ENCODE peak calls at places on chromosomes 7 and 10, in four cellular contexts. I, W, Z and Q are unnamed samples.

GRCh38 chr10:7819126-7819470 is 793 bp downstream of the TAF3 start:
- DNase-seq in I (peak), W (peak), Z (no peak), Q (no peak)

GRCh38 chr7:4882169-4882741 is 1.3 kb downstream of the RADIL start:
- DNase-seq in I (peak), W (peak), Z (peak), Q (peak)

GRCh38 chr7:94957041-94957440 is 49.6 kb downstream of the PPP1R9A start:
- DNase-seq in I (no peak), W (no peak), Z (no peak), Q (no peak)

GRCh38 chr7:100132697-100133137 is 6.0 kb downstream of the MBLAC1 start:
- DNase-seq in I (peak), W (peak), Z (peak), Q (no peak)

GRCh38 chr10:53402594-53402993 is 630.0 kb upstream of the MBL2 start:
- DNase-seq in I (no peak), W (no peak), Z (no peak), Q (no peak)

GRCh38 chr10:31886885-31887284 is 41.7 kb downstream of the ARHGAP12 start:
- DNase-seq in I (no peak), W (no peak), Z (no peak), Q (no peak)

GRCh38 chr7:76225379-76225778 is 23.7 kb downstream of the SRRM3 start:
- DNase-seq in I (no peak), W (no peak), Z (no peak), Q (peak)

GRCh38 chr7:149126662-149127321 is 668 bp upstream of the ZNF425 start:
- DNase-seq in I (peak), W (peak), Z (no peak), Q (no peak)

GRCh38 chr10:112896273-112896672 is 53.8 kb upstream of the TCF7L2 start:
- DNase-seq in I (no peak), W (no peak), Z (no peak), Q (no peak)

GRCh38 chr10:70578371-70578947 is 24.1 kb downstream of the PRF1 start:
- DNase-seq in I (no peak), W (no peak), Z (no peak), Q (no peak)

GRCh38 chr10:13587367-13587766 is 602 bp downstream of the PRPF18 start:
- DNase-seq in I (no peak), W (no peak), Z (no peak), Q (no peak)

GRCh38 chr10:50794490-50794889 is 54.8 kb downstream of the ASAH2B start:
- DNase-seq in I (no peak), W (no peak), Z (no peak), Q (no peak)

GRCh38 chr10:86078639-86079035 is 288.0 kb downstream of the GRID1 start:
- DNase-seq in I (no peak), W (no peak), Z (no peak), Q (no peak)

GRCh38 chr7:240887-241421 is 48.6 kb downstream of the FAM20C start:
- DNase-seq in I (no peak), W (no peak), Z (no peak), Q (no peak)

GRCh38 chr10:62384057-62384446 is 9.9 kb downstream of the ZNF365 start:
- DNase-seq in I (no peak), W (no peak), Z (peak), Q (no peak)

GRCh38 chr10:59006511-59007306 is 169.7 kb upstream of the PHYHIPL start:
- DNase-seq in I (no peak), W (peak), Z (peak), Q (no peak)

GRCh38 chr7:5854738-5855137 is 25.9 kb upstream of the OCM start:
- DNase-seq in I (no peak), W (no peak), Z (no peak), Q (no peak)

GRCh38 chr10:36489181-36489927 is 636.0 kb upstream of the ANKRD30A start:
- DNase-seq in I (no peak), W (no peak), Z (no peak), Q (no peak)

GRCh38 chr10:105585753-105586152 is 944.7 kb downstream of the SORCS3 start:
- DNase-seq in I (no peak), W (no peak), Z (no peak), Q (no peak)

GRCh38 chr10:30540286-30540685 is 89.3 kb downstream of the LYZL2 start:
- DNase-seq in I (no peak), W (no peak), Z (no peak), Q (no peak)

GRCh38 chr7:140479739-140480084 is 407 bp upstream of the MKRN1 start:
- DNase-seq in I (no peak), W (no peak), Z (no peak), Q (no peak)

GRCh38 chr7:133354546-133355324 is 101.9 kb downstream of the EXOC4 start:
- DNase-seq in I (no peak), W (no peak), Z (no peak), Q (no peak)